ENCODE peak calls at places on chromosomes 6 and 20, in nine cellular contexts. K is activated CD4-positive, alpha-beta T cell treated with anti-CD3 and anti-CD28 coated beads, Interleukin-2, amount 10 ng/mL, durations not matched to agents 7 days and 5 days; G is HCEC 1CT; D is BJ; Q is activated effector memory CD4-positive, alpha-beta T cell treated with anti-CD3 and anti-CD28 coated beads, Interleukin-2, amount 50 U/mL, for 16 hours; J is type B pancreatic cell; W is activated naive CD4-positive, alpha-beta T cell; M is KG1; Y is CD8-positive, alpha-beta T cell. P is an unnamed sample.

GRCh38 chr6:143545976-143546547 is 34.5 kb upstream of the FUCA2 start:
- DNase-seq in Y (no peak), G (no peak), D (peak), J (no peak), W (no peak), K (no peak), M (no peak), Q (no peak), P (no peak)

GRCh38 chr6:95309545-95309944 is 267.8 kb upstream of the MANEA start:
- DNase-seq in M (no peak), G (no peak), K (no peak), Q (no peak), J (no peak), D (no peak), Y (no peak), W (no peak), P (no peak)

GRCh38 chr6:82506526-82506925 is 142.9 kb downstream of the TPBG start:
- DNase-seq in M (no peak), D (peak), Y (no peak), K (no peak), G (no peak), Q (no peak), J (no peak), W (no peak), P (no peak)

GRCh38 chr20:18728165-18728866 is 85.3 kb upstream of the SCP2D1 start:
- DNase-seq in G (no peak), K (no peak), J (no peak), W (no peak), Y (no peak), D (no peak), Q (no peak), M (no peak), P (no peak)

GRCh38 chr6:109768485-109768884 is 77.4 kb downstream of the FIG4 start:
- DNase-seq in W (no peak), M (no peak), Q (no peak), J (no peak), G (peak), D (no peak), Y (no peak), K (no peak), P (no peak)

GRCh38 chr6:148192310-148192709 is 150.3 kb upstream of the SASH1 start:
- DNase-seq in D (peak), J (no peak), Y (no peak), K (no peak), M (no peak), G (peak), W (no peak), Q (no peak), P (peak)

GRCh38 chr20:64080013-64080812 is at the start of gene OPRL1:
- DNase-seq in K (no peak), W (no peak), M (no peak), D (no peak), G (peak), J (no peak), Q (no peak), Y (peak), P (no peak)

GRCh38 chr6:157276134-157276532 is 47.2 kb downstream of the TMEM242 start:
- DNase-seq in G (no peak), M (no peak), Y (no peak), K (no peak), Q (peak), W (no peak), D (no peak), J (no peak), P (no peak)

GRCh38 chr6:34047913-34048867 is 97.7 kb downstream of the GRM4 start:
- DNase-seq in J (no peak), D (no peak), Q (no peak), Y (no peak), K (no peak), M (no peak), G (no peak), W (no peak), P (no peak)

GRCh38 chr6:166936079-166936787 is 20.1 kb downstream of the RNASET2 start:
- DNase-seq in J (peak), Q (no peak), W (peak), Y (no peak), M (no peak), G (no peak), K (peak), D (no peak), P (no peak)

GRCh38 chr6:12490376-12490903 is 200.3 kb downstream of the EDN1 start:
- DNase-seq in J (no peak), G (peak), M (no peak), Y (no peak), Q (no peak), D (no peak), K (no peak), W (no peak), P (no peak)

GRCh38 chr20:40943591-40943990 is 85.0 kb upstream of the TOP1 start:
- DNase-seq in Q (no peak), Y (no peak), D (no peak), K (no peak), M (no peak), W (no peak), G (no peak), J (no peak), P (no peak)

GRCh38 chr20:56989516-56989915 is 276.9 kb downstream of the BMP7 start:
- DNase-seq in K (no peak), D (no peak), W (no peak), Y (no peak), J (no peak), Q (no peak), M (no peak), G (no peak), P (no peak)

GRCh38 chr20:18272451-18272850 is 15.9 kb upstream of the ZNF133 start:
- DNase-seq in K (no peak), W (no peak), Y (no peak), D (no peak), G (no peak), Q (no peak), M (no peak), J (no peak), P (no peak)

GRCh38 chr20:49594143-49594928 is 26.4 kb upstream of the PTGIS start:
- DNase-seq in J (no peak), D (peak), M (no peak), K (peak), Q (peak), Y (no peak), G (peak), W (no peak), P (peak)

GRCh38 chr6:28771401-28772267 is 152.2 kb downstream of the TRIM27 start:
- DNase-seq in J (no peak), Q (no peak), M (no peak), G (no peak), W (no peak), D (no peak), K (no peak), Y (no peak), P (no peak)

GRCh38 chr20:37749620-37750403 is 56.0 kb downstream of the CTNNBL1 start:
- DNase-seq in G (no peak), K (no peak), Q (no peak), J (no peak), W (no peak), Y (no peak), D (no peak), M (no peak), P (no peak)

GRCh38 chr6:84641076-84641475 is 123.3 kb downstream of the TBX18 start:
- DNase-seq in M (no peak), Q (no peak), G (no peak), J (no peak), W (no peak), Y (no peak), D (no peak), K (no peak), P (no peak)

GRCh38 chr20:63023836-63024571 is 17.2 kb upstream of the BHLHE23 start:
- DNase-seq in K (no peak), G (no peak), Q (peak), J (no peak), M (no peak), Y (no peak), W (no peak), D (no peak), P (no peak)

GRCh38 chr20:47271216-47271615 is 85.3 kb downstream of the ZMYND8 start:
- DNase-seq in J (no peak), M (no peak), Y (no peak), D (no peak), K (no peak), W (no peak), G (no peak), Q (no peak), P (no peak)

GRCh38 chr6:21241231-21242130 is 352.1 kb upstream of the SOX4 start:
- DNase-seq in D (no peak), Q (no peak), G (no peak), W (no peak), J (no peak), Y (no peak), M (no peak), K (no peak), P (no peak)

GRCh38 chr20:24608926-24609667 is 139.7 kb downstream of the SYNDIG1 start:
- DNase-seq in D (no peak), G (no peak), W (no peak), J (no peak), M (no peak), K (no peak), Y (no peak), Q (no peak), P (no peak)

GRCh38 chr6:109397020-109397419 is 14.8 kb upstream of the CD164 start:
- DNase-seq in K (no peak), Y (no peak), Q (no peak), D (no peak), G (no peak), W (no peak), J (no peak), M (no peak), P (peak)

P was measured in AG08396.